ENCODE peak calls at places on chromosomes 13 and 19, in four cellular contexts. E is GM23338; N is epithelial cell of esophagus; V is activated effector memory CD4-positive, alpha-beta T cell treated with Interleukin-2 at 50 U/mL for 16 hours. B is an unnamed sample.

GRCh38 chr19:13091400-13092161 is 11.1 kb downstream of the LYL1 start:
- DNase-seq in E (peak), N (no peak), V (no peak), B (no peak)

GRCh38 chr19:49921871-49922755 is 6.9 kb upstream of the ATF5 start:
- DNase-seq in E (no peak), N (peak), V (no peak), B (no peak)

GRCh38 chr13:95356916-95357315 is 55.7 kb upstream of the ABCC4 start:
- DNase-seq in E (no peak), N (no peak), V (no peak), B (no peak)

GRCh38 chr13:38564751-38565150 is 122.1 kb upstream of the FREM2 start:
- DNase-seq in E (no peak), N (peak), V (no peak), B (no peak)

GRCh38 chr19:18023596-18024212 is 15.7 kb downstream of the ARRDC2 start:
- DNase-seq in E (no peak), N (no peak), V (peak), B (peak)

GRCh38 chr19:10305139-10305806 is 4.3 kb downstream of the ZGLP1 start:
- DNase-seq in E (no peak), N (peak), V (no peak), B (no peak)

GRCh38 chr19:45102481-45102880 is 9.5 kb downstream of the PPP1R37 start:
- DNase-seq in E (no peak), N (no peak), V (no peak), B (no peak)

GRCh38 chr13:109700176-109700575 is 86.2 kb downstream of the IRS2 start:
- DNase-seq in E (no peak), N (peak), V (no peak), B (no peak)

GRCh38 chr13:93559718-93560117 is 333.1 kb downstream of the GPC6 start:
- DNase-seq in E (no peak), N (peak), V (no peak), B (no peak)

GRCh38 chr19:19053508-19054314 is 10.1 kb upstream of the SLC25A42 start:
- DNase-seq in E (peak), N (peak), V (peak), B (peak)

GRCh38 chr19:12237143-12237839 is 57.4 kb downstream of the ZNF44 start:
- DNase-seq in E (peak), N (no peak), V (no peak), B (no peak)

GRCh38 chr19:6551607-6552450 is 21.0 kb downstream of the TNFSF9 start:
- DNase-seq in E (peak), N (no peak), V (peak), B (peak)

GRCh38 chr13:33353210-33353609 is 67.7 kb upstream of the STARD13 start:
- DNase-seq in E (no peak), N (no peak), V (no peak), B (no peak)

GRCh38 chr19:7641288-7642276 is 4.7 kb downstream of the STXBP2 start:
- DNase-seq in E (peak), N (no peak), V (no peak), B (no peak)

GRCh38 chr13:35469781-35470380 is 6.6 kb downstream of the MAB21L1 start:
- DNase-seq in E (no peak), N (no peak), V (no peak), B (no peak)